ENCODE peak calls at places on chromosomes 1 and 21, in four cellular contexts. One of them, this sample, is unnamed.

GRCh38 chr1:198771562-198772153 is 132.8 kb downstream of the PTPRC start:
- DNase-seq in M059J: peak
- DNase-seq in HL-60: peak
- DNase-seq in HCEC 1CT: peak
- DNase-seq in this sample: no peak

GRCh38 chr1:174367892-174368291 is 79.9 kb upstream of the GPR52 start:
- DNase-seq in M059J: no peak
- DNase-seq in HL-60: no peak
- DNase-seq in HCEC 1CT: no peak
- DNase-seq in this sample: no peak

GRCh38 chr1:61157420-61157987 is 75.1 kb downstream of the NFIA start:
- DNase-seq in M059J: peak
- DNase-seq in HL-60: peak
- DNase-seq in HCEC 1CT: peak
- DNase-seq in this sample: no peak

GRCh38 chr1:956636-957035 is 2.4 kb downstream of the NOC2L start:
- DNase-seq in M059J: no peak
- DNase-seq in HL-60: no peak
- DNase-seq in HCEC 1CT: no peak
- DNase-seq in this sample: no peak

GRCh38 chr1:7589080-7589735 is 181.9 kb upstream of the VAMP3 start:
- DNase-seq in M059J: no peak
- DNase-seq in HL-60: no peak
- DNase-seq in HCEC 1CT: no peak
- DNase-seq in this sample: no peak

GRCh38 chr1:2194898-2195673 is 514 bp upstream of the FAAP20 start:
- DNase-seq in M059J: peak
- DNase-seq in HL-60: peak
- DNase-seq in HCEC 1CT: peak
- DNase-seq in this sample: peak

GRCh38 chr1:23528245-23528978 is 2.6 kb downstream of the E2F2 start:
- DNase-seq in M059J: peak
- DNase-seq in HL-60: peak
- DNase-seq in HCEC 1CT: peak
- DNase-seq in this sample: peak

GRCh38 chr1:2591233-2591580 is 4.6 kb downstream of the PRXL2B start:
- DNase-seq in M059J: no peak
- DNase-seq in HL-60: no peak
- DNase-seq in HCEC 1CT: no peak
- DNase-seq in this sample: no peak

GRCh38 chr1:83717785-83718184 is 281.1 kb downstream of the TTLL7 start:
- DNase-seq in M059J: no peak
- DNase-seq in HL-60: no peak
- DNase-seq in HCEC 1CT: no peak
- DNase-seq in this sample: no peak

GRCh38 chr1:180365039-180365438 is 135.0 kb downstream of the LHX4 start:
- DNase-seq in M059J: peak
- DNase-seq in HL-60: peak
- DNase-seq in HCEC 1CT: no peak
- DNase-seq in this sample: no peak

GRCh38 chr1:205179842-205180241 is 31.7 kb downstream of the DSTYK start:
- DNase-seq in M059J: peak
- DNase-seq in HL-60: no peak
- DNase-seq in HCEC 1CT: peak
- DNase-seq in this sample: no peak

GRCh38 chr1:184792450-184792969 is 37.9 kb upstream of the EDEM3 start:
- DNase-seq in M059J: peak
- DNase-seq in HL-60: peak
- DNase-seq in HCEC 1CT: peak
- DNase-seq in this sample: no peak

GRCh38 chr1:23589506-23589872 is 30.2 kb upstream of the ID3 start:
- DNase-seq in M059J: no peak
- DNase-seq in HL-60: no peak
- DNase-seq in HCEC 1CT: no peak
- DNase-seq in this sample: no peak

GRCh38 chr21:33537212-33537611 is 4.7 kb downstream of the GART start:
- DNase-seq in M059J: no peak
- DNase-seq in HL-60: no peak
- DNase-seq in HCEC 1CT: no peak
- DNase-seq in this sample: no peak

GRCh38 chr1:197920345-197921117 is 3.4 kb downstream of the LHX9 start:
- DNase-seq in M059J: no peak
- DNase-seq in HL-60: no peak
- DNase-seq in HCEC 1CT: no peak
- DNase-seq in this sample: no peak

GRCh38 chr1:224898937-224899336 is 30.5 kb upstream of the DNAH14 start:
- DNase-seq in M059J: no peak
- DNase-seq in HL-60: no peak
- DNase-seq in HCEC 1CT: no peak
- DNase-seq in this sample: no peak

GRCh38 chr1:183278736-183279591 is 92.9 kb downstream of the LAMC2 start:
- DNase-seq in M059J: peak
- DNase-seq in HL-60: peak
- DNase-seq in HCEC 1CT: peak
- DNase-seq in this sample: no peak

GRCh38 chr21:44752701-44753235 is 41.4 kb upstream of the TSPEAR start:
- DNase-seq in M059J: peak
- DNase-seq in HL-60: no peak
- DNase-seq in HCEC 1CT: no peak
- DNase-seq in this sample: no peak

GRCh38 chr1:16012590-16013219 is 5.1 kb downstream of the HSPB7 start:
- DNase-seq in M059J: peak
- DNase-seq in HL-60: peak
- DNase-seq in HCEC 1CT: peak
- DNase-seq in this sample: no peak

GRCh38 chr1:156154317-156154749 is 948 bp downstream of the SEMA4A start:
- DNase-seq in M059J: no peak
- DNase-seq in HL-60: peak
- DNase-seq in HCEC 1CT: no peak
- DNase-seq in this sample: no peak

GRCh38 chr1:229129306-229130027 is 141.4 kb upstream of the RAB4A start:
- DNase-seq in M059J: no peak
- DNase-seq in HL-60: no peak
- DNase-seq in HCEC 1CT: no peak
- DNase-seq in this sample: no peak

GRCh38 chr1:244319283-244320132 is 132.2 kb downstream of the ADSS2 start:
- DNase-seq in M059J: peak
- DNase-seq in HL-60: peak
- DNase-seq in HCEC 1CT: peak
- DNase-seq in this sample: no peak

GRCh38 chr1:53739109-53739681 is at the start of gene GLIS1:
- DNase-seq in M059J: peak
- DNase-seq in HL-60: peak
- DNase-seq in HCEC 1CT: peak
- DNase-seq in this sample: no peak

GRCh38 chr1:78587213-78587612 is 33.0 kb upstream of the IFI44L start:
- DNase-seq in M059J: no peak
- DNase-seq in HL-60: no peak
- DNase-seq in HCEC 1CT: no peak
- DNase-seq in this sample: no peak

GRCh38 chr21:41168391-41169257 is 664 bp downstream of the BACE2 start:
- DNase-seq in M059J: peak
- DNase-seq in HL-60: no peak
- DNase-seq in HCEC 1CT: no peak
- DNase-seq in this sample: no peak

GRCh38 chr1:31327381-31327780 is 30.5 kb downstream of the ZCCHC17 start:
- DNase-seq in M059J: no peak
- DNase-seq in HL-60: no peak
- DNase-seq in HCEC 1CT: no peak
- DNase-seq in this sample: no peak

GRCh38 chr1:938088-938683 is 14.5 kb downstream of the SAMD11 start:
- DNase-seq in M059J: peak
- DNase-seq in HL-60: peak
- DNase-seq in HCEC 1CT: peak
- DNase-seq in this sample: no peak

GRCh38 chr1:230320804-230321203 is 105.3 kb downstream of the PGBD5 start:
- DNase-seq in M059J: no peak
- DNase-seq in HL-60: no peak
- DNase-seq in HCEC 1CT: no peak
- DNase-seq in this sample: no peak

GRCh38 chr1:84538599-84538998 is 32.2 kb upstream of the GNG5 start:
- DNase-seq in M059J: peak
- DNase-seq in HL-60: no peak
- DNase-seq in HCEC 1CT: no peak
- DNase-seq in this sample: no peak

GRCh38 chr1:71343686-71344416 is 263.0 kb upstream of the ZRANB2 start:
- DNase-seq in M059J: no peak
- DNase-seq in HL-60: no peak
- DNase-seq in HCEC 1CT: no peak
- DNase-seq in this sample: no peak

GRCh38 chr1:34296059-34296458 is 119.4 kb downstream of the C1orf94 start:
- DNase-seq in M059J: no peak
- DNase-seq in HL-60: no peak
- DNase-seq in HCEC 1CT: no peak
- DNase-seq in this sample: no peak

GRCh38 chr1:70459502-70460225 is 48.6 kb downstream of the CTH start:
- DNase-seq in M059J: peak
- DNase-seq in HL-60: no peak
- DNase-seq in HCEC 1CT: peak
- DNase-seq in this sample: no peak

GRCh38 chr1:58949551-58950220 is 165.8 kb upstream of the JUN start:
- DNase-seq in M059J: no peak
- DNase-seq in HL-60: no peak
- DNase-seq in HCEC 1CT: peak
- DNase-seq in this sample: no peak

GRCh38 chr1:19006837-19007271 is 50.4 kb upstream of the IFFO2 start:
- DNase-seq in M059J: no peak
- DNase-seq in HL-60: no peak
- DNase-seq in HCEC 1CT: no peak
- DNase-seq in this sample: no peak

GRCh38 chr1:181134543-181135461 is 46.3 kb downstream of the IER5 start:
- DNase-seq in M059J: peak
- DNase-seq in HL-60: peak
- DNase-seq in HCEC 1CT: no peak
- DNase-seq in this sample: no peak

GRCh38 chr1:30589083-30589482 is 134.3 kb downstream of the MATN1 start:
- DNase-seq in M059J: no peak
- DNase-seq in HL-60: no peak
- DNase-seq in HCEC 1CT: no peak
- DNase-seq in this sample: no peak

GRCh38 chr1:9108056-9108665 is 20.7 kb downstream of the GPR157 start:
- DNase-seq in M059J: no peak
- DNase-seq in HL-60: no peak
- DNase-seq in HCEC 1CT: no peak
- DNase-seq in this sample: no peak

This sample was measured in CD4-positive, alpha-beta T cell.